ENCODE peak calls at places on chromosome 11, in four cellular contexts. E is right cardiac atrium, U is heart right ventricle, Y is pancreas. F is an unnamed sample.
A peak's percentile ranks its signal among the peaks of the same experiment; 100 is the strongest.

GRCh38 chr11:8963569-8964323 is 496 bp downstream of the TMEM9B start:
- DNase-seq in Y (peak; percentile 91), U (peak; percentile 75), E (peak; percentile 91), F (peak; percentile 95)

GRCh38 chr11:115887316-115887715 is 383.1 kb upstream of the CADM1 start:
- DNase-seq in E (no peak), Y (no peak), U (no peak), F (no peak)

GRCh38 chr11:85685820-85686459 is at the start of gene CCDC89:
- DNase-seq in Y (peak; percentile 41), E (peak; percentile 88), U (peak; percentile 87), F (no peak)

GRCh38 chr11:65116370-65117205 is 913 bp downstream of the ZNHIT2 start:
- DNase-seq in E (peak; percentile 67), U (no peak), Y (peak; percentile 75), F (peak; percentile 85)

GRCh38 chr11:133163463-133164419 is 368.6 kb downstream of the OPCML start:
- DNase-seq in E (no peak), U (peak; percentile 24), Y (no peak), F (no peak)

GRCh38 chr11:104043137-104043536 is 6.7 kb downstream of the DDI1 start:
- DNase-seq in E (no peak), Y (no peak), U (no peak), F (no peak)

GRCh38 chr11:107040447-107041444 is 22.5 kb upstream of the GUCY1A2 start:
- DNase-seq in U (no peak), Y (no peak), E (no peak), F (no peak)

GRCh38 chr11:47551086-47551485 is 1.8 kb downstream of the CELF1 start:
- DNase-seq in Y (no peak), U (no peak), E (no peak), F (no peak)

GRCh38 chr11:47415949-47416472 is 7.6 kb downstream of the SLC39A13 start:
- DNase-seq in Y (peak; percentile 77), U (peak; percentile 86), E (peak; percentile 93), F (peak; percentile 90)

GRCh38 chr11:5423131-5423530 is 1.2 kb downstream of the OR51Q1 start:
- DNase-seq in U (no peak), Y (no peak), E (no peak), F (no peak)

GRCh38 chr11:23423656-23424055 is 563.4 kb upstream of the CCDC179 start:
- DNase-seq in E (no peak), Y (no peak), U (no peak), F (peak; percentile 20)

GRCh38 chr11:35017528-35018342 is 101.3 kb downstream of the PDHX start:
- DNase-seq in Y (no peak), U (no peak), E (no peak), F (no peak)

GRCh38 chr11:108561535-108561991 is 32.0 kb downstream of the EXPH5 start:
- DNase-seq in E (no peak), Y (no peak), U (no peak), F (no peak)

GRCh38 chr11:7081441-7081840 is 7.4 kb upstream of the RBMXL2 start:
- DNase-seq in U (no peak), E (no peak), Y (no peak), F (no peak)

GRCh38 chr11:123601136-123601535 is 53.3 kb downstream of the SCN3B start:
- DNase-seq in Y (no peak), E (no peak), U (no peak), F (no peak)

GRCh38 chr11:71210861-71211260 is 41.5 kb downstream of the SHANK2 start:
- DNase-seq in Y (no peak), U (no peak), E (no peak), F (peak; percentile 16)

GRCh38 chr11:128733440-128734115 is 39.7 kb downstream of the FLI1 start:
- DNase-seq in Y (no peak), E (no peak), U (no peak), F (no peak)

GRCh38 chr11:117716652-117717440 is 80.2 kb downstream of the DSCAML1 start:
- DNase-seq in U (no peak), Y (no peak), E (no peak), F (no peak)

GRCh38 chr11:1718326-1718725 is 21.3 kb downstream of the KRTAP5-6 start:
- DNase-seq in Y (no peak), E (no peak), U (no peak), F (no peak)

GRCh38 chr11:2789791-2790580 is 90.2 kb upstream of the KCNQ1OT1 start:
- DNase-seq in U (no peak), E (peak; percentile 33), Y (peak; percentile 20), F (peak; percentile 14)

F was measured in left lung.